ENCODE peak calls at places on chromosomes 16 and 17, in eight cellular contexts. U is cerebellar cortex, I is cardiac fibroblast, K is T-helper 1 cell, Z is endothelial cell, N is germinal center, B is NCI-H1092 treated with DMSO at 0.1 percent for 48 hours, W is non-pigmented ciliary epithelial cell. G is an unnamed sample.

GRCh38 chr16:57012353-57012752 is 23.0 kb downstream of the NLRC5 start:
- DNase-seq in N (no peak), I (no peak), W (no peak), K (no peak), Z (no peak), U (no peak), B (no peak), G (no peak)

GRCh38 chr16:51982715-51983680 is 563.9 kb downstream of the TOX3 start:
- DNase-seq in N (peak), W (peak), K (no peak), U (peak), Z (peak), B (peak), I (peak), G (peak)

GRCh38 chr16:67001159-67001486 is 12.7 kb downstream of the CES4A start:
- DNase-seq in N (no peak), W (no peak), I (no peak), Z (no peak), K (no peak), U (no peak), B (no peak), G (no peak)

GRCh38 chr17:2174048-2174447 is 119.1 kb downstream of the HIC1 start:
- DNase-seq in W (no peak), U (no peak), B (no peak), K (no peak), I (peak), N (no peak), Z (no peak), G (no peak)

GRCh38 chr17:29294580-29294900 is 592 bp upstream of the NUFIP2 start:
- DNase-seq in W (no peak), I (no peak), K (no peak), N (no peak), B (no peak), Z (no peak), U (no peak), G (no peak)

GRCh38 chr17:55607736-55608341 is 96.6 kb upstream of the SMIM36 start:
- DNase-seq in Z (no peak), N (no peak), U (no peak), K (no peak), I (peak), W (no peak), B (peak), G (no peak)

GRCh38 chr17:61335105-61335844 is 64.4 kb upstream of the TBX2 start:
- DNase-seq in N (no peak), W (no peak), Z (no peak), B (no peak), I (peak), U (no peak), K (no peak), G (no peak)

GRCh38 chr16:16018705-16019104 is 69.3 kb downstream of the ABCC1 start:
- DNase-seq in W (no peak), I (no peak), Z (no peak), U (no peak), N (no peak), K (no peak), B (no peak), G (no peak)

GRCh38 chr17:1597861-1598342 is 30.7 kb downstream of the SLC43A2 start:
- DNase-seq in U (no peak), N (no peak), W (no peak), Z (no peak), K (no peak), B (no peak), I (no peak), G (no peak)

GRCh38 chr17:40065041-40065770 is 2.4 kb downstream of the THRA start:
- DNase-seq in K (no peak), B (no peak), N (no peak), U (peak), I (peak), W (no peak), Z (no peak), G (peak)

GRCh38 chr17:54900457-54901229 is at the start of gene TOM1L1:
- DNase-seq in I (peak), B (peak), N (peak), U (peak), K (peak), Z (peak), W (no peak), G (no peak)